ENCODE peak calls at places on chromosome 5, in nine cellular contexts. One of them, this sample, is unnamed.

GRCh38 chr5:120507197-120507596 is 43.1 kb downstream of the PRR16 start:
- DNase-seq in upper lobe of right lung: no peak
- DNase-seq in fibroblast of mammary gland: no peak
- DNase-seq in cardiac fibroblast: no peak
- DNase-seq in GM13976: no peak
- DNase-seq in GM23338: no peak
- DNase-seq in psoas muscle: no peak
- DNase-seq in adrenal gland: no peak
- DNase-seq in HCT116: no peak
- DNase-seq in this sample: no peak

GRCh38 chr5:113199122-113199905 is 222.7 kb downstream of the DCP2 start:
- DNase-seq in GM23338: no peak
- DNase-seq in GM13976: no peak
- DNase-seq in HCT116: no peak
- DNase-seq in adrenal gland: no peak
- DNase-seq in fibroblast of mammary gland: peak
- DNase-seq in cardiac fibroblast: peak
- DNase-seq in psoas muscle: no peak
- DNase-seq in upper lobe of right lung: no peak
- DNase-seq in this sample: no peak

GRCh38 chr5:154446183-154447073 is 631 bp downstream of the SAP30L start:
- DNase-seq in fibroblast of mammary gland: peak
- DNase-seq in adrenal gland: peak
- DNase-seq in HCT116: no peak
- DNase-seq in upper lobe of right lung: peak
- DNase-seq in GM23338: peak
- DNase-seq in psoas muscle: peak
- DNase-seq in GM13976: peak
- DNase-seq in cardiac fibroblast: peak
- DNase-seq in this sample: peak

GRCh38 chr5:135217669-135218485 is 181.2 kb downstream of the MACROH2A1 start:
- DNase-seq in fibroblast of mammary gland: no peak
- DNase-seq in GM23338: peak
- DNase-seq in HCT116: no peak
- DNase-seq in cardiac fibroblast: no peak
- DNase-seq in adrenal gland: peak
- DNase-seq in upper lobe of right lung: peak
- DNase-seq in GM13976: no peak
- DNase-seq in psoas muscle: no peak
- DNase-seq in this sample: no peak

GRCh38 chr5:96661841-96662724 is at the start of gene CAST:
- DNase-seq in psoas muscle: peak
- DNase-seq in adrenal gland: peak
- DNase-seq in GM13976: peak
- DNase-seq in fibroblast of mammary gland: peak
- DNase-seq in HCT116: peak
- DNase-seq in upper lobe of right lung: peak
- DNase-seq in GM23338: peak
- DNase-seq in cardiac fibroblast: peak
- DNase-seq in this sample: peak

GRCh38 chr5:21152611-21153010 is 1164.6 kb upstream of the CDH18 start:
- DNase-seq in fibroblast of mammary gland: peak
- DNase-seq in upper lobe of right lung: no peak
- DNase-seq in adrenal gland: no peak
- DNase-seq in psoas muscle: no peak
- DNase-seq in HCT116: no peak
- DNase-seq in GM23338: no peak
- DNase-seq in GM13976: no peak
- DNase-seq in cardiac fibroblast: peak
- DNase-seq in this sample: no peak

GRCh38 chr5:93221-93980 is 1.4 kb downstream of the PLEKHG4B start:
- DNase-seq in fibroblast of mammary gland: no peak
- DNase-seq in cardiac fibroblast: no peak
- DNase-seq in upper lobe of right lung: no peak
- DNase-seq in adrenal gland: peak
- DNase-seq in GM13976: no peak
- DNase-seq in GM23338: peak
- DNase-seq in psoas muscle: no peak
- DNase-seq in HCT116: no peak
- DNase-seq in this sample: no peak

GRCh38 chr5:56651893-56652292 is 163.5 kb upstream of the MAP3K1 start:
- DNase-seq in psoas muscle: no peak
- DNase-seq in GM13976: no peak
- DNase-seq in upper lobe of right lung: no peak
- DNase-seq in HCT116: no peak
- DNase-seq in adrenal gland: no peak
- DNase-seq in fibroblast of mammary gland: no peak
- DNase-seq in GM23338: no peak
- DNase-seq in cardiac fibroblast: no peak
- DNase-seq in this sample: no peak

GRCh38 chr5:75885849-75886596 is 168.8 kb upstream of the POC5 start:
- DNase-seq in HCT116: no peak
- DNase-seq in GM23338: peak
- DNase-seq in cardiac fibroblast: no peak
- DNase-seq in adrenal gland: no peak
- DNase-seq in fibroblast of mammary gland: no peak
- DNase-seq in GM13976: no peak
- DNase-seq in upper lobe of right lung: no peak
- DNase-seq in psoas muscle: no peak
- DNase-seq in this sample: peak

GRCh38 chr5:157106668-157107461 is 2.0 kb downstream of the HAVCR2 start:
- DNase-seq in adrenal gland: peak
- DNase-seq in HCT116: no peak
- DNase-seq in cardiac fibroblast: no peak
- DNase-seq in psoas muscle: peak
- DNase-seq in GM13976: peak
- DNase-seq in fibroblast of mammary gland: peak
- DNase-seq in upper lobe of right lung: peak
- DNase-seq in GM23338: no peak
- DNase-seq in this sample: no peak

GRCh38 chr5:143216211-143216610 is 187.3 kb downstream of the NR3C1 start:
- DNase-seq in GM13976: no peak
- DNase-seq in upper lobe of right lung: no peak
- DNase-seq in GM23338: no peak
- DNase-seq in fibroblast of mammary gland: no peak
- DNase-seq in psoas muscle: no peak
- DNase-seq in cardiac fibroblast: no peak
- DNase-seq in adrenal gland: no peak
- DNase-seq in HCT116: no peak
- DNase-seq in this sample: no peak

GRCh38 chr5:88049156-88049555 is 219.5 kb downstream of the TMEM161B start:
- DNase-seq in upper lobe of right lung: no peak
- DNase-seq in adrenal gland: no peak
- DNase-seq in HCT116: no peak
- DNase-seq in fibroblast of mammary gland: no peak
- DNase-seq in psoas muscle: no peak
- DNase-seq in GM13976: no peak
- DNase-seq in GM23338: no peak
- DNase-seq in cardiac fibroblast: no peak
- DNase-seq in this sample: no peak

GRCh38 chr5:124402144-124402581 is 344.3 kb downstream of the ZNF608 start:
- DNase-seq in cardiac fibroblast: peak
- DNase-seq in upper lobe of right lung: peak
- DNase-seq in GM23338: no peak
- DNase-seq in fibroblast of mammary gland: peak
- DNase-seq in adrenal gland: no peak
- DNase-seq in GM13976: no peak
- DNase-seq in HCT116: no peak
- DNase-seq in psoas muscle: no peak
- DNase-seq in this sample: no peak

GRCh38 chr5:59116231-59116900 is 533.5 kb downstream of the RAB3C start:
- DNase-seq in GM23338: no peak
- DNase-seq in adrenal gland: no peak
- DNase-seq in fibroblast of mammary gland: no peak
- DNase-seq in psoas muscle: no peak
- DNase-seq in upper lobe of right lung: no peak
- DNase-seq in GM13976: no peak
- DNase-seq in HCT116: no peak
- DNase-seq in cardiac fibroblast: no peak
- DNase-seq in this sample: no peak

GRCh38 chr5:135233477-135233876 is 165.6 kb downstream of the MACROH2A1 start:
- DNase-seq in GM13976: no peak
- DNase-seq in HCT116: no peak
- DNase-seq in cardiac fibroblast: no peak
- DNase-seq in psoas muscle: peak
- DNase-seq in GM23338: no peak
- DNase-seq in upper lobe of right lung: peak
- DNase-seq in fibroblast of mammary gland: no peak
- DNase-seq in adrenal gland: no peak
- DNase-seq in this sample: no peak

GRCh38 chr5:77563475-77563874 is 71.4 kb upstream of the WDR41 start:
- DNase-seq in upper lobe of right lung: no peak
- DNase-seq in GM13976: no peak
- DNase-seq in fibroblast of mammary gland: no peak
- DNase-seq in psoas muscle: no peak
- DNase-seq in GM23338: no peak
- DNase-seq in cardiac fibroblast: no peak
- DNase-seq in adrenal gland: no peak
- DNase-seq in HCT116: no peak
- DNase-seq in this sample: no peak

GRCh38 chr5:43042626-43043399 is 2.7 kb upstream of the ANXA2R start:
- DNase-seq in GM13976: peak
- DNase-seq in psoas muscle: peak
- DNase-seq in fibroblast of mammary gland: peak
- DNase-seq in HCT116: peak
- DNase-seq in adrenal gland: peak
- DNase-seq in upper lobe of right lung: peak
- DNase-seq in GM23338: peak
- DNase-seq in cardiac fibroblast: peak
- DNase-seq in this sample: peak

GRCh38 chr5:43043400-43043756 is 3.3 kb upstream of the ANXA2R start:
- DNase-seq in cardiac fibroblast: no peak
- DNase-seq in fibroblast of mammary gland: no peak
- DNase-seq in GM23338: no peak
- DNase-seq in GM13976: no peak
- DNase-seq in adrenal gland: no peak
- DNase-seq in upper lobe of right lung: no peak
- DNase-seq in psoas muscle: no peak
- DNase-seq in HCT116: no peak
- DNase-seq in this sample: no peak

GRCh38 chr5:43041669-43042175 is 1.6 kb upstream of the ANXA2R start:
- DNase-seq in cardiac fibroblast: peak
- DNase-seq in psoas muscle: peak
- DNase-seq in upper lobe of right lung: no peak
- DNase-seq in adrenal gland: peak
- DNase-seq in HCT116: no peak
- DNase-seq in fibroblast of mammary gland: peak
- DNase-seq in GM13976: no peak
- DNase-seq in GM23338: peak
- DNase-seq in this sample: peak

GRCh38 chr5:43041131-43041668 is 1.1 kb upstream of the ANXA2R start:
- DNase-seq in adrenal gland: peak
- DNase-seq in GM13976: no peak
- DNase-seq in fibroblast of mammary gland: no peak
- DNase-seq in cardiac fibroblast: no peak
- DNase-seq in HCT116: no peak
- DNase-seq in GM23338: no peak
- DNase-seq in upper lobe of right lung: peak
- DNase-seq in psoas muscle: peak
- DNase-seq in this sample: no peak

GRCh38 chr5:43042176-43042625 is 2.1 kb upstream of the ANXA2R start:
- DNase-seq in GM13976: peak
- DNase-seq in HCT116: peak
- DNase-seq in adrenal gland: peak
- DNase-seq in upper lobe of right lung: peak
- DNase-seq in cardiac fibroblast: peak
- DNase-seq in GM23338: peak
- DNase-seq in psoas muscle: peak
- DNase-seq in fibroblast of mammary gland: peak
- DNase-seq in this sample: peak
- TF ChIP-seq CTCF in GM13976: peak
- TF ChIP-seq CTCF in HCT116: no peak
- TF ChIP-seq CTCF in adrenal gland: no peak
- TF ChIP-seq CTCF in upper lobe of right lung: peak
- TF ChIP-seq CTCF in cardiac fibroblast: peak
- TF ChIP-seq CTCF in GM23338: peak
- TF ChIP-seq CTCF in psoas muscle: peak
- TF ChIP-seq CTCF in fibroblast of mammary gland: no peak
- TF ChIP-seq CTCF in this sample: peak

DNA sequence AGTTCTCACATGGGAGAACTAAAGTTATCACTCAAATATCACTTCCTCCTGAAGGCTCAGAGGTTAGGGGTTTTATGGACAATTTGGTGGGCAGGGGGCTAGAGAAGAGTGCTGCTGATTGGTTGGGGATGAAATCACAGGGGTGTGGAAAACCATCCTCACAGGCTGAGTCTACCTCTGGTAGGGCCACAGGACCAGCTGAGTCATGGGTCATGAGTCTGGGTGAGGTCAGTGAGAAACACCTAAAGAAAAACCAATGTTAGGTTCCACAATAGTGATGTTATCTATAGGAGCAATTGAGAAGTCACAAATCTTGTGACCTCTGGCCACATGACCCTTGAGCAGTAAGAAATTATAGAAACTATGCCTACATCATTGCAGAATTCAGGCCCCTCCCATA is 203.3 kb upstream of the TARS1 start:
- DNase-seq in fibroblast of mammary gland: no peak
- DNase-seq in psoas muscle: no peak
- DNase-seq in GM13976: no peak
- DNase-seq in adrenal gland: no peak
- DNase-seq in upper lobe of right lung: no peak
- DNase-seq in GM23338: no peak
- DNase-seq in HCT116: no peak
- DNase-seq in cardiac fibroblast: no peak
- DNase-seq in this sample: no peak
- TF ChIP-seq CTCF in fibroblast of mammary gland: no peak
- TF ChIP-seq CTCF in psoas muscle: no peak
- TF ChIP-seq CTCF in GM13976: no peak
- TF ChIP-seq CTCF in adrenal gland: no peak
- TF ChIP-seq CTCF in upper lobe of right lung: no peak
- TF ChIP-seq CTCF in GM23338: no peak
- TF ChIP-seq CTCF in HCT116: no peak
- TF ChIP-seq CTCF in cardiac fibroblast: no peak
- TF ChIP-seq CTCF in this sample: no peak

DNA sequence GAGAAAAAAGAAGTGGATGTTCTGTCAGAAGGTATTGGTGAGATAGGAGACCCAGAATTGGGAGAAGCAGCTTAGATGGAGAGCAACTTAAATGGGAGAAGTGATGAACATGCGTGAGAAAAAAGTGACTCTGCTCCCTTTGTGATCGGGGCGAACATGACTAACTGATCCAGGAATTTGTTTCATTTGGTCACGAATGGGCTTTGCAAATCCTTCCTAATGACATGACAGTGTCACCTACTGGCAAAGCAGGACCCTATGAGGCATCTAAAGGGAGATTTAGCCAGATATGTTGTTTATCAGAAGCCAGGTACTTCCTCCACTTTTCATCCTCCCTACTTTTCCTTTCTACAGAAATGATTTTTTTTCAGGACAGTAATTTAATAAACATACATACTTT is 787.4 kb upstream of the RGMB start:
- DNase-seq in cardiac fibroblast: peak
- DNase-seq in fibroblast of mammary gland: peak
- DNase-seq in adrenal gland: no peak
- DNase-seq in HCT116: peak
- DNase-seq in upper lobe of right lung: no peak
- DNase-seq in psoas muscle: no peak
- DNase-seq in GM23338: peak
- DNase-seq in GM13976: no peak
- DNase-seq in this sample: no peak
- TF ChIP-seq CTCF in cardiac fibroblast: peak
- TF ChIP-seq CTCF in fibroblast of mammary gland: peak
- TF ChIP-seq CTCF in adrenal gland: no peak
- TF ChIP-seq CTCF in HCT116: peak
- TF ChIP-seq CTCF in upper lobe of right lung: no peak
- TF ChIP-seq CTCF in psoas muscle: no peak
- TF ChIP-seq CTCF in GM23338: peak
- TF ChIP-seq CTCF in GM13976: no peak
- TF ChIP-seq CTCF in this sample: no peak

GRCh38 chr5:162593881-162594280 is 526.3 kb downstream of the GABRG2 start:
- DNase-seq in adrenal gland: no peak
- DNase-seq in GM13976: no peak
- DNase-seq in GM23338: peak
- DNase-seq in upper lobe of right lung: no peak
- DNase-seq in psoas muscle: no peak
- DNase-seq in cardiac fibroblast: no peak
- DNase-seq in fibroblast of mammary gland: no peak
- DNase-seq in HCT116: no peak
- DNase-seq in this sample: no peak
- TF ChIP-seq CTCF in adrenal gland: peak
- TF ChIP-seq CTCF in GM13976: no peak
- TF ChIP-seq CTCF in GM23338: peak
- TF ChIP-seq CTCF in upper lobe of right lung: peak
- TF ChIP-seq CTCF in psoas muscle: no peak
- TF ChIP-seq CTCF in cardiac fibroblast: peak
- TF ChIP-seq CTCF in fibroblast of mammary gland: no peak
- TF ChIP-seq CTCF in HCT116: peak
- TF ChIP-seq CTCF in this sample: peak

This sample was measured in neural crest cell.